ENCODE peak calls at places on chromosomes 4 and X, in seven cellular contexts. H, A, Y, V, C, X and K are unnamed samples.

GRCh38 chr4:11623726-11624037 is 195.0 kb upstream of the HS3ST1 start:
- DNase-seq in H (no peak), A (peak), Y (no peak), V (peak), C (peak), X (no peak), K (no peak)

GRCh38 chr4:140237616-140238352 is 83.8 kb upstream of the MAML3 start:
- DNase-seq in H (peak), A (no peak), Y (no peak), V (no peak), C (peak), X (peak), K (peak)

GRCh38 chr4:22824091-22824490 is 131.4 kb downstream of the GBA3 start:
- DNase-seq in H (no peak), A (no peak), Y (no peak), V (no peak), C (no peak), X (no peak), K (no peak)

GRCh38 chr4:5399790-5400421 is 308.5 kb downstream of the EVC2 start:
- DNase-seq in H (no peak), A (no peak), Y (no peak), V (peak), C (peak), X (no peak), K (no peak)

GRCh38 chrX:150060406-150060805 is 122.1 kb upstream of the EOLA2 start:
- DNase-seq in H (no peak), A (no peak), Y (no peak), V (no peak), C (no peak), X (no peak), K (no peak)

GRCh38 chrX:45788315-45788714 is 587.6 kb upstream of the DIPK2B start:
- DNase-seq in H (no peak), A (no peak), Y (no peak), V (no peak), C (no peak), X (no peak), K (no peak)

GRCh38 chr4:34094114-34094513 is 2150.2 kb downstream of the ARAP2 start:
- DNase-seq in H (no peak), A (no peak), Y (no peak), V (no peak), C (no peak), X (no peak), K (no peak)

GRCh38 chr4:138857399-138857798 is 158.2 kb upstream of the NOCT start:
- DNase-seq in H (no peak), A (no peak), Y (no peak), V (no peak), C (no peak), X (no peak), K (no peak)

GRCh38 chr4:183182873-183183725 is 84.0 kb downstream of the WWC2 start:
- DNase-seq in H (no peak), A (peak), Y (no peak), V (peak), C (no peak), X (no peak), K (peak)

GRCh38 chr4:3708103-3708510 is 58.1 kb upstream of the ADRA2C start:
- DNase-seq in H (no peak), A (no peak), Y (no peak), V (no peak), C (no peak), X (peak), K (peak)

GRCh38 chrX:6095469-6095868 is 133.2 kb downstream of the NLGN4X start:
- DNase-seq in H (no peak), A (no peak), Y (no peak), V (no peak), C (no peak), X (no peak), K (no peak)

GRCh38 chr4:2646386-2647149 is 109.6 kb downstream of the TNIP2 start:
- DNase-seq in H (no peak), A (no peak), Y (no peak), V (no peak), C (no peak), X (no peak), K (no peak)

GRCh38 chr4:2961411-2962098 is 1.7 kb downstream of the NOP14 start:
- DNase-seq in H (no peak), A (no peak), Y (peak), V (no peak), C (no peak), X (no peak), K (no peak)

GRCh38 chr4:96407651-96408342 is 567.9 kb downstream of the PDHA2 start:
- DNase-seq in H (no peak), A (no peak), Y (no peak), V (no peak), C (peak), X (no peak), K (no peak)